ENCODE peak calls at places on chromosomes 2 and 18, in nine cellular contexts. One of them, this sample, is unnamed.

GRCh38 chr18:1848716-1849115 is 722.6 kb downstream of the METTL4 start:
- DNase-seq in keratinocyte: no peak
- DNase-seq in T follicular helper cell: no peak
- DNase-seq in cerebellum: no peak
- DNase-seq in left cardiac atrium: no peak
- DNase-seq in stimulated activated CD4-positive, alpha-beta T cell treated with anti-CD3 and anti-CD28 coated beads, Interleukin-2, amount 100 ng/mL, for 48 hours: no peak
- DNase-seq in breast epithelium: no peak
- DNase-seq in activated CD8-positive, alpha-beta T cell treated with anti-CD3 and anti-CD28 coated beads, Interleukin-2, amount 10 ng/mL, durations not matched to agents 7 days and 5 days: no peak
- DNase-seq in NCI-H774: no peak
- DNase-seq in this sample: no peak

GRCh38 chr2:5980351-5981054 is 288.3 kb downstream of the SOX11 start:
- DNase-seq in keratinocyte: no peak
- DNase-seq in T follicular helper cell: no peak
- DNase-seq in cerebellum: no peak
- DNase-seq in left cardiac atrium: no peak
- DNase-seq in stimulated activated CD4-positive, alpha-beta T cell treated with anti-CD3 and anti-CD28 coated beads, Interleukin-2, amount 100 ng/mL, for 48 hours: no peak
- DNase-seq in breast epithelium: no peak
- DNase-seq in activated CD8-positive, alpha-beta T cell treated with anti-CD3 and anti-CD28 coated beads, Interleukin-2, amount 10 ng/mL, durations not matched to agents 7 days and 5 days: no peak
- DNase-seq in NCI-H774: no peak
- DNase-seq in this sample: no peak

GRCh38 chr2:12507295-12507694 is 209.4 kb upstream of the TRIB2 start:
- DNase-seq in keratinocyte: peak; percentile 92
- DNase-seq in T follicular helper cell: peak; percentile 20
- DNase-seq in cerebellum: no peak
- DNase-seq in left cardiac atrium: no peak
- DNase-seq in stimulated activated CD4-positive, alpha-beta T cell treated with anti-CD3 and anti-CD28 coated beads, Interleukin-2, amount 100 ng/mL, for 48 hours: peak; percentile 59
- DNase-seq in breast epithelium: no peak
- DNase-seq in activated CD8-positive, alpha-beta T cell treated with anti-CD3 and anti-CD28 coated beads, Interleukin-2, amount 10 ng/mL, durations not matched to agents 7 days and 5 days: peak; percentile 61
- DNase-seq in NCI-H774: no peak
- DNase-seq in this sample: no peak

GRCh38 chr2:68980956-68981355 is 6.5 kb downstream of the GKN1 start:
- DNase-seq in keratinocyte: no peak
- DNase-seq in T follicular helper cell: no peak
- DNase-seq in cerebellum: no peak
- DNase-seq in left cardiac atrium: no peak
- DNase-seq in stimulated activated CD4-positive, alpha-beta T cell treated with anti-CD3 and anti-CD28 coated beads, Interleukin-2, amount 100 ng/mL, for 48 hours: no peak
- DNase-seq in breast epithelium: no peak
- DNase-seq in activated CD8-positive, alpha-beta T cell treated with anti-CD3 and anti-CD28 coated beads, Interleukin-2, amount 10 ng/mL, durations not matched to agents 7 days and 5 days: no peak
- DNase-seq in NCI-H774: no peak
- DNase-seq in this sample: peak; percentile 2

GRCh38 chr2:126650994-126651393 is 5.0 kb upstream of the GYPC start:
- DNase-seq in keratinocyte: no peak
- DNase-seq in T follicular helper cell: no peak
- DNase-seq in cerebellum: no peak
- DNase-seq in left cardiac atrium: no peak
- DNase-seq in stimulated activated CD4-positive, alpha-beta T cell treated with anti-CD3 and anti-CD28 coated beads, Interleukin-2, amount 100 ng/mL, for 48 hours: no peak
- DNase-seq in breast epithelium: no peak
- DNase-seq in activated CD8-positive, alpha-beta T cell treated with anti-CD3 and anti-CD28 coated beads, Interleukin-2, amount 10 ng/mL, durations not matched to agents 7 days and 5 days: peak; percentile 11
- DNase-seq in NCI-H774: no peak
- DNase-seq in this sample: no peak

GRCh38 chr2:68831688-68832087 is 39.5 kb downstream of the BMP10 start:
- DNase-seq in keratinocyte: no peak
- DNase-seq in T follicular helper cell: no peak
- DNase-seq in cerebellum: no peak
- DNase-seq in left cardiac atrium: peak; percentile 33
- DNase-seq in stimulated activated CD4-positive, alpha-beta T cell treated with anti-CD3 and anti-CD28 coated beads, Interleukin-2, amount 100 ng/mL, for 48 hours: no peak
- DNase-seq in breast epithelium: no peak
- DNase-seq in activated CD8-positive, alpha-beta T cell treated with anti-CD3 and anti-CD28 coated beads, Interleukin-2, amount 10 ng/mL, durations not matched to agents 7 days and 5 days: no peak
- DNase-seq in NCI-H774: no peak
- DNase-seq in this sample: no peak

GRCh38 chr2:3146175-3146574 is 231.4 kb downstream of the EIPR1 start:
- DNase-seq in keratinocyte: no peak
- DNase-seq in T follicular helper cell: no peak
- DNase-seq in cerebellum: no peak
- DNase-seq in left cardiac atrium: no peak
- DNase-seq in stimulated activated CD4-positive, alpha-beta T cell treated with anti-CD3 and anti-CD28 coated beads, Interleukin-2, amount 100 ng/mL, for 48 hours: no peak
- DNase-seq in breast epithelium: no peak
- DNase-seq in activated CD8-positive, alpha-beta T cell treated with anti-CD3 and anti-CD28 coated beads, Interleukin-2, amount 10 ng/mL, durations not matched to agents 7 days and 5 days: no peak
- DNase-seq in NCI-H774: no peak
- DNase-seq in this sample: no peak

GRCh38 chr2:121356058-121356640 is 71.1 kb upstream of the TFCP2L1 start:
- DNase-seq in keratinocyte: peak; percentile 15
- DNase-seq in T follicular helper cell: no peak
- DNase-seq in cerebellum: peak; percentile 48
- DNase-seq in left cardiac atrium: no peak
- DNase-seq in stimulated activated CD4-positive, alpha-beta T cell treated with anti-CD3 and anti-CD28 coated beads, Interleukin-2, amount 100 ng/mL, for 48 hours: no peak
- DNase-seq in breast epithelium: no peak
- DNase-seq in activated CD8-positive, alpha-beta T cell treated with anti-CD3 and anti-CD28 coated beads, Interleukin-2, amount 10 ng/mL, durations not matched to agents 7 days and 5 days: peak; percentile 39
- DNase-seq in NCI-H774: peak; percentile 49
- DNase-seq in this sample: peak; percentile 37

GRCh38 chr2:241577413-241578122 is 19.0 kb downstream of the BOK start:
- DNase-seq in keratinocyte: no peak
- DNase-seq in T follicular helper cell: no peak
- DNase-seq in cerebellum: no peak
- DNase-seq in left cardiac atrium: no peak
- DNase-seq in stimulated activated CD4-positive, alpha-beta T cell treated with anti-CD3 and anti-CD28 coated beads, Interleukin-2, amount 100 ng/mL, for 48 hours: no peak
- DNase-seq in breast epithelium: no peak
- DNase-seq in activated CD8-positive, alpha-beta T cell treated with anti-CD3 and anti-CD28 coated beads, Interleukin-2, amount 10 ng/mL, durations not matched to agents 7 days and 5 days: no peak
- DNase-seq in NCI-H774: no peak
- DNase-seq in this sample: no peak

GRCh38 chr2:120853294-120854013 is 117.8 kb downstream of the GLI2 start:
- DNase-seq in keratinocyte: no peak
- DNase-seq in T follicular helper cell: no peak
- DNase-seq in cerebellum: no peak
- DNase-seq in left cardiac atrium: no peak
- DNase-seq in stimulated activated CD4-positive, alpha-beta T cell treated with anti-CD3 and anti-CD28 coated beads, Interleukin-2, amount 100 ng/mL, for 48 hours: no peak
- DNase-seq in breast epithelium: no peak
- DNase-seq in activated CD8-positive, alpha-beta T cell treated with anti-CD3 and anti-CD28 coated beads, Interleukin-2, amount 10 ng/mL, durations not matched to agents 7 days and 5 days: no peak
- DNase-seq in NCI-H774: no peak
- DNase-seq in this sample: no peak

GRCh38 chr2:85369500-85369899 is 14.9 kb downstream of the ELMOD3 start:
- DNase-seq in keratinocyte: no peak
- DNase-seq in T follicular helper cell: no peak
- DNase-seq in cerebellum: no peak
- DNase-seq in left cardiac atrium: no peak
- DNase-seq in stimulated activated CD4-positive, alpha-beta T cell treated with anti-CD3 and anti-CD28 coated beads, Interleukin-2, amount 100 ng/mL, for 48 hours: no peak
- DNase-seq in breast epithelium: peak; percentile 60
- DNase-seq in activated CD8-positive, alpha-beta T cell treated with anti-CD3 and anti-CD28 coated beads, Interleukin-2, amount 10 ng/mL, durations not matched to agents 7 days and 5 days: no peak
- DNase-seq in NCI-H774: no peak
- DNase-seq in this sample: no peak

GRCh38 chr2:70214958-70215357 is 24.1 kb upstream of the C2orf42 start:
- DNase-seq in keratinocyte: no peak
- DNase-seq in T follicular helper cell: no peak
- DNase-seq in cerebellum: no peak
- DNase-seq in left cardiac atrium: no peak
- DNase-seq in stimulated activated CD4-positive, alpha-beta T cell treated with anti-CD3 and anti-CD28 coated beads, Interleukin-2, amount 100 ng/mL, for 48 hours: no peak
- DNase-seq in breast epithelium: no peak
- DNase-seq in activated CD8-positive, alpha-beta T cell treated with anti-CD3 and anti-CD28 coated beads, Interleukin-2, amount 10 ng/mL, durations not matched to agents 7 days and 5 days: no peak
- DNase-seq in NCI-H774: no peak
- DNase-seq in this sample: no peak

GRCh38 chr2:241803387-241804325 is 5.3 kb upstream of the NEU4 start:
- DNase-seq in keratinocyte: no peak
- DNase-seq in T follicular helper cell: no peak
- DNase-seq in cerebellum: peak; percentile 85
- DNase-seq in left cardiac atrium: peak; percentile 69
- DNase-seq in stimulated activated CD4-positive, alpha-beta T cell treated with anti-CD3 and anti-CD28 coated beads, Interleukin-2, amount 100 ng/mL, for 48 hours: peak; percentile 48
- DNase-seq in breast epithelium: no peak
- DNase-seq in activated CD8-positive, alpha-beta T cell treated with anti-CD3 and anti-CD28 coated beads, Interleukin-2, amount 10 ng/mL, durations not matched to agents 7 days and 5 days: peak; percentile 69
- DNase-seq in NCI-H774: no peak
- DNase-seq in this sample: no peak

GRCh38 chr2:15832310-15832709 is 108.0 kb upstream of the MYCN start:
- DNase-seq in keratinocyte: no peak
- DNase-seq in T follicular helper cell: no peak
- DNase-seq in cerebellum: no peak
- DNase-seq in left cardiac atrium: no peak
- DNase-seq in stimulated activated CD4-positive, alpha-beta T cell treated with anti-CD3 and anti-CD28 coated beads, Interleukin-2, amount 100 ng/mL, for 48 hours: no peak
- DNase-seq in breast epithelium: no peak
- DNase-seq in activated CD8-positive, alpha-beta T cell treated with anti-CD3 and anti-CD28 coated beads, Interleukin-2, amount 10 ng/mL, durations not matched to agents 7 days and 5 days: no peak
- DNase-seq in NCI-H774: no peak
- DNase-seq in this sample: no peak

GRCh38 chr2:137951606-137952005 is 12.7 kb upstream of the HNMT start:
- DNase-seq in keratinocyte: no peak
- DNase-seq in T follicular helper cell: no peak
- DNase-seq in cerebellum: no peak
- DNase-seq in left cardiac atrium: no peak
- DNase-seq in stimulated activated CD4-positive, alpha-beta T cell treated with anti-CD3 and anti-CD28 coated beads, Interleukin-2, amount 100 ng/mL, for 48 hours: no peak
- DNase-seq in breast epithelium: no peak
- DNase-seq in activated CD8-positive, alpha-beta T cell treated with anti-CD3 and anti-CD28 coated beads, Interleukin-2, amount 10 ng/mL, durations not matched to agents 7 days and 5 days: no peak
- DNase-seq in NCI-H774: no peak
- DNase-seq in this sample: no peak

This sample was measured in DMS153.